ENCODE peak calls at places on chromosome 16, in five cellular contexts. Q, E, Z, A and J are unnamed samples.

GRCh38 chr16:58128721-58129096 is 472 bp downstream of the CFAP20 start:
- DNase-seq in Q (no peak), E (no peak), Z (no peak), A (peak; percentile 28), J (peak; percentile 44)

GRCh38 chr16:84286568-84287220 is 8.0 kb upstream of the WFDC1 start:
- DNase-seq in Q (no peak), E (peak; percentile 43), Z (no peak), A (no peak), J (no peak)

GRCh38 chr16:54936979-54937672 is 6.5 kb downstream of the IRX5 start:
- DNase-seq in Q (peak; percentile 80), E (no peak), Z (no peak), A (no peak), J (no peak)

GRCh38 chr16:61887903-61888302 is 148.3 kb downstream of the CDH8 start:
- DNase-seq in Q (no peak), E (peak; percentile 2), Z (no peak), A (no peak), J (peak; percentile 48)

GRCh38 chr16:50323335-50324011 is 45.3 kb downstream of the BRD7 start:
- DNase-seq in Q (no peak), E (peak; percentile 70), Z (no peak), A (no peak), J (peak; percentile 23)

GRCh38 chr16:17748005-17748719 is 277.4 kb upstream of the XYLT1 start:
- DNase-seq in Q (no peak), E (no peak), Z (no peak), A (no peak), J (no peak)

GRCh38 chr16:1290860-1291575 is 18.4 kb upstream of the UBE2I start:
- DNase-seq in Q (no peak), E (no peak), Z (no peak), A (no peak), J (peak; percentile 57)

GRCh38 chr16:57253410-57253927 is 8.4 kb downstream of the ARL2BP start:
- DNase-seq in Q (no peak), E (no peak), Z (no peak), A (no peak), J (no peak)

GRCh38 chr16:29649560-29650494 is 13.2 kb upstream of the SPN start:
- DNase-seq in Q (no peak), E (no peak), Z (no peak), A (no peak), J (no peak)

GRCh38 chr16:1093284-1094123 is 2.5 kb downstream of the C1QTNF8 start:
- DNase-seq in Q (no peak), E (no peak), Z (peak; percentile 19), A (peak; percentile 19), J (no peak)

GRCh38 chr16:89062389-89063345 is 31.0 kb upstream of the ACSF3 start:
- DNase-seq in Q (no peak), E (no peak), Z (no peak), A (no peak), J (no peak)

GRCh38 chr16:12901204-12901596 is 198 bp upstream of the SHISA9 start:
- DNase-seq in Q (no peak), E (no peak), Z (no peak), A (no peak), J (no peak)

GRCh38 chr16:71628810-71629209 is 2.8 kb downstream of the MARVELD3 start:
- DNase-seq in Q (no peak), E (peak; percentile 15), Z (no peak), A (no peak), J (no peak)

GRCh38 chr16:54194008-54194731 is 92.4 kb downstream of the IRX3 start:
- DNase-seq in Q (peak; percentile 47), E (peak; percentile 24), Z (no peak), A (no peak), J (no peak)

GRCh38 chr16:29729116-29729521 is 16.7 kb downstream of the C16orf54 start:
- DNase-seq in Q (no peak), E (peak; percentile 8), Z (no peak), A (no peak), J (peak; percentile 38)

GRCh38 chr16:13977177-13977576 is 57.2 kb downstream of the ERCC4 start:
- DNase-seq in Q (no peak), E (no peak), Z (no peak), A (no peak), J (no peak)

GRCh38 chr16:89014611-89015230 is 37.7 kb upstream of the CBFA2T3 start:
- DNase-seq in Q (no peak), E (no peak), Z (no peak), A (no peak), J (no peak)

GRCh38 chr16:64780445-64780844 is 341.4 kb downstream of the CDH11 start:
- DNase-seq in Q (no peak), E (no peak), Z (no peak), A (no peak), J (no peak)

GRCh38 chr16:27491894-27492587 is 57.7 kb downstream of the GTF3C1 start:
- DNase-seq in Q (no peak), E (no peak), Z (no peak), A (no peak), J (no peak)

GRCh38 chr16:90057738-90058173 is 19.4 kb downstream of the PRDM7 start:
- DNase-seq in Q (no peak), E (no peak), Z (no peak), A (no peak), J (no peak)

GRCh38 chr16:9155876-9156275 is 64.4 kb downstream of the HAPSTR1 start:
- DNase-seq in Q (no peak), E (no peak), Z (no peak), A (no peak), J (no peak)

GRCh38 chr16:56340416-56340815 is 84.9 kb downstream of the AMFR start:
- DNase-seq in Q (no peak), E (no peak), Z (no peak), A (no peak), J (no peak)

GRCh38 chr16:80197790-80198201 is 343.0 kb upstream of the DYNLRB2 start:
- DNase-seq in Q (no peak), E (no peak), Z (no peak), A (no peak), J (no peak)

GRCh38 chr16:86165479-86165878 is 266.5 kb downstream of the IRF8 start:
- DNase-seq in Q (no peak), E (no peak), Z (no peak), A (no peak), J (no peak)